ENCODE peak calls at places on chromosomes 16 and 17, in ten cellular contexts. One of them, this sample, is unnamed.

GRCh38 chr17:62601438-62601837 is 26.0 kb upstream of the MRC2 start:
- DNase-seq in fibroblast of the aortic adventitia: peak; percentile 53
- DNase-seq in foreskin fibroblast: no peak
- DNase-seq in WTC11: no peak
- DNase-seq in lower leg skin: no peak
- DNase-seq in fibroblast of mammary gland: peak; percentile 49
- DNase-seq in RPMI7951: no peak
- DNase-seq in T-helper 2 cell: no peak
- DNase-seq in left cardiac atrium: no peak
- DNase-seq in T-helper 17 cell: no peak
- DNase-seq in this sample: no peak

GRCh38 chr16:66070140-66070887 is 296.2 kb upstream of the CDH5 start:
- DNase-seq in T-helper 2 cell: no peak
- DNase-seq in fibroblast of the aortic adventitia: peak; percentile 93
- DNase-seq in lower leg skin: no peak
- DNase-seq in foreskin fibroblast: peak; percentile 23
- DNase-seq in T-helper 17 cell: no peak
- DNase-seq in left cardiac atrium: peak; percentile 66
- DNase-seq in fibroblast of mammary gland: peak; percentile 52
- DNase-seq in WTC11: no peak
- DNase-seq in RPMI7951: peak; percentile 77
- DNase-seq in this sample: no peak

GRCh38 chr17:8964801-8965393 is 610 bp downstream of the PIK3R5 start:
- DNase-seq in T-helper 17 cell: peak; percentile 23
- DNase-seq in fibroblast of mammary gland: no peak
- DNase-seq in lower leg skin: no peak
- DNase-seq in foreskin fibroblast: no peak
- DNase-seq in RPMI7951: no peak
- DNase-seq in fibroblast of the aortic adventitia: no peak
- DNase-seq in left cardiac atrium: no peak
- DNase-seq in T-helper 2 cell: peak; percentile 71
- DNase-seq in WTC11: no peak
- DNase-seq in this sample: no peak

GRCh38 chr16:12613131-12613991 is 190.3 kb downstream of the CPPED1 start:
- DNase-seq in fibroblast of the aortic adventitia: peak; percentile 2
- DNase-seq in RPMI7951: peak; percentile 76
- DNase-seq in lower leg skin: no peak
- DNase-seq in left cardiac atrium: no peak
- DNase-seq in fibroblast of mammary gland: peak; percentile 58
- DNase-seq in WTC11: no peak
- DNase-seq in T-helper 2 cell: no peak
- DNase-seq in T-helper 17 cell: no peak
- DNase-seq in foreskin fibroblast: peak; percentile 7
- DNase-seq in this sample: no peak

GRCh38 chr16:51731160-51731559 is 580.1 kb upstream of the SALL1 start:
- DNase-seq in WTC11: no peak
- DNase-seq in RPMI7951: no peak
- DNase-seq in fibroblast of mammary gland: no peak
- DNase-seq in T-helper 2 cell: no peak
- DNase-seq in fibroblast of the aortic adventitia: no peak
- DNase-seq in T-helper 17 cell: no peak
- DNase-seq in left cardiac atrium: no peak
- DNase-seq in lower leg skin: no peak
- DNase-seq in foreskin fibroblast: no peak
- DNase-seq in this sample: no peak

GRCh38 chr17:2611627-2612026 is 18.2 kb downstream of the PAFAH1B1 start:
- DNase-seq in left cardiac atrium: no peak
- DNase-seq in foreskin fibroblast: no peak
- DNase-seq in T-helper 17 cell: no peak
- DNase-seq in fibroblast of the aortic adventitia: no peak
- DNase-seq in lower leg skin: no peak
- DNase-seq in fibroblast of mammary gland: no peak
- DNase-seq in T-helper 2 cell: no peak
- DNase-seq in WTC11: no peak
- DNase-seq in RPMI7951: no peak
- DNase-seq in this sample: no peak

GRCh38 chr17:44916059-44916780 is 920 bp upstream of the GFAP start:
- DNase-seq in T-helper 17 cell: no peak
- DNase-seq in lower leg skin: no peak
- DNase-seq in WTC11: no peak
- DNase-seq in fibroblast of the aortic adventitia: peak; percentile 38
- DNase-seq in fibroblast of mammary gland: no peak
- DNase-seq in left cardiac atrium: no peak
- DNase-seq in T-helper 2 cell: no peak
- DNase-seq in foreskin fibroblast: no peak
- DNase-seq in RPMI7951: no peak
- DNase-seq in this sample: no peak

GRCh38 chr17:63960006-63960405 is 12.7 kb downstream of the SCN4A start:
- DNase-seq in T-helper 17 cell: no peak
- DNase-seq in RPMI7951: no peak
- DNase-seq in fibroblast of the aortic adventitia: no peak
- DNase-seq in lower leg skin: no peak
- DNase-seq in fibroblast of mammary gland: no peak
- DNase-seq in WTC11: no peak
- DNase-seq in left cardiac atrium: no peak
- DNase-seq in T-helper 2 cell: no peak
- DNase-seq in foreskin fibroblast: no peak
- DNase-seq in this sample: no peak

GRCh38 chr17:81025065-81025751 is 9.7 kb upstream of the BAIAP2 start:
- DNase-seq in T-helper 2 cell: no peak
- DNase-seq in WTC11: no peak
- DNase-seq in fibroblast of the aortic adventitia: peak; percentile 39
- DNase-seq in lower leg skin: no peak
- DNase-seq in foreskin fibroblast: no peak
- DNase-seq in RPMI7951: peak; percentile 26
- DNase-seq in fibroblast of mammary gland: no peak
- DNase-seq in T-helper 17 cell: no peak
- DNase-seq in left cardiac atrium: no peak
- DNase-seq in this sample: no peak

GRCh38 chr17:49514374-49514738 is 19.3 kb downstream of the NGFR start:
- DNase-seq in T-helper 2 cell: no peak
- DNase-seq in left cardiac atrium: no peak
- DNase-seq in foreskin fibroblast: no peak
- DNase-seq in fibroblast of mammary gland: peak; percentile 45
- DNase-seq in lower leg skin: no peak
- DNase-seq in T-helper 17 cell: no peak
- DNase-seq in fibroblast of the aortic adventitia: peak; percentile 45
- DNase-seq in WTC11: peak; percentile 68
- DNase-seq in RPMI7951: no peak
- DNase-seq in this sample: no peak

GRCh38 chr16:24997665-24998064 is 17.5 kb downstream of the ARHGAP17 start:
- DNase-seq in left cardiac atrium: no peak
- DNase-seq in foreskin fibroblast: no peak
- DNase-seq in fibroblast of the aortic adventitia: no peak
- DNase-seq in fibroblast of mammary gland: no peak
- DNase-seq in WTC11: no peak
- DNase-seq in T-helper 2 cell: no peak
- DNase-seq in T-helper 17 cell: no peak
- DNase-seq in lower leg skin: no peak
- DNase-seq in RPMI7951: no peak
- DNase-seq in this sample: no peak

GRCh38 chr17:1743094-1743452 is 402 bp downstream of the SERPINF2 start:
- DNase-seq in fibroblast of the aortic adventitia: no peak
- DNase-seq in T-helper 2 cell: no peak
- DNase-seq in left cardiac atrium: no peak
- DNase-seq in foreskin fibroblast: no peak
- DNase-seq in lower leg skin: no peak
- DNase-seq in T-helper 17 cell: no peak
- DNase-seq in RPMI7951: no peak
- DNase-seq in WTC11: no peak
- DNase-seq in fibroblast of mammary gland: no peak
- DNase-seq in this sample: no peak

GRCh38 chr16:49712106-49712505 is 143.8 kb downstream of the ZNF423 start:
- DNase-seq in fibroblast of the aortic adventitia: no peak
- DNase-seq in left cardiac atrium: no peak
- DNase-seq in WTC11: no peak
- DNase-seq in T-helper 2 cell: no peak
- DNase-seq in lower leg skin: no peak
- DNase-seq in foreskin fibroblast: no peak
- DNase-seq in RPMI7951: no peak
- DNase-seq in T-helper 17 cell: no peak
- DNase-seq in fibroblast of mammary gland: no peak
- DNase-seq in this sample: no peak

GRCh38 chr16:56450275-56450889 is 750 bp downstream of the NUDT21 start:
- DNase-seq in left cardiac atrium: no peak
- DNase-seq in WTC11: no peak
- DNase-seq in RPMI7951: peak; percentile 3
- DNase-seq in T-helper 2 cell: peak; percentile 43
- DNase-seq in T-helper 17 cell: no peak
- DNase-seq in foreskin fibroblast: no peak
- DNase-seq in lower leg skin: no peak
- DNase-seq in fibroblast of mammary gland: peak; percentile 15
- DNase-seq in fibroblast of the aortic adventitia: peak; percentile 15
- DNase-seq in this sample: no peak

GRCh38 chr17:13952252-13952721 is 117.0 kb upstream of the COX10 start:
- DNase-seq in lower leg skin: no peak
- DNase-seq in T-helper 17 cell: no peak
- DNase-seq in foreskin fibroblast: no peak
- DNase-seq in WTC11: no peak
- DNase-seq in fibroblast of mammary gland: peak; percentile 16
- DNase-seq in fibroblast of the aortic adventitia: no peak
- DNase-seq in RPMI7951: no peak
- DNase-seq in T-helper 2 cell: no peak
- DNase-seq in left cardiac atrium: no peak
- DNase-seq in this sample: no peak

GRCh38 chr16:86597880-86598606 is 19.7 kb downstream of the FOXL1 start:
- DNase-seq in lower leg skin: no peak
- DNase-seq in RPMI7951: peak; percentile 75
- DNase-seq in left cardiac atrium: peak; percentile 51
- DNase-seq in WTC11: no peak
- DNase-seq in fibroblast of mammary gland: no peak
- DNase-seq in fibroblast of the aortic adventitia: peak; percentile 55
- DNase-seq in T-helper 17 cell: no peak
- DNase-seq in T-helper 2 cell: no peak
- DNase-seq in foreskin fibroblast: no peak
- DNase-seq in this sample: no peak

GRCh38 chr17:27848941-27849340 is 44.2 kb downstream of the LYRM9 start:
- DNase-seq in lower leg skin: no peak
- DNase-seq in WTC11: no peak
- DNase-seq in RPMI7951: no peak
- DNase-seq in foreskin fibroblast: no peak
- DNase-seq in T-helper 2 cell: no peak
- DNase-seq in fibroblast of the aortic adventitia: no peak
- DNase-seq in fibroblast of mammary gland: no peak
- DNase-seq in left cardiac atrium: no peak
- DNase-seq in T-helper 17 cell: no peak
- DNase-seq in this sample: no peak

GRCh38 chr17:7846765-7847661 is 7.9 kb upstream of the TMEM88 start:
- DNase-seq in left cardiac atrium: peak; percentile 28
- DNase-seq in lower leg skin: peak; percentile 13
- DNase-seq in T-helper 17 cell: no peak
- DNase-seq in fibroblast of mammary gland: no peak
- DNase-seq in T-helper 2 cell: no peak
- DNase-seq in RPMI7951: no peak
- DNase-seq in fibroblast of the aortic adventitia: no peak
- DNase-seq in foreskin fibroblast: no peak
- DNase-seq in WTC11: no peak
- DNase-seq in this sample: no peak

GRCh38 chr17:46978489-46979022 is 497 bp downstream of the RPRML start:
- DNase-seq in fibroblast of the aortic adventitia: no peak
- DNase-seq in left cardiac atrium: no peak
- DNase-seq in RPMI7951: no peak
- DNase-seq in fibroblast of mammary gland: no peak
- DNase-seq in lower leg skin: no peak
- DNase-seq in WTC11: peak; percentile 35
- DNase-seq in T-helper 17 cell: no peak
- DNase-seq in T-helper 2 cell: peak; percentile 29
- DNase-seq in foreskin fibroblast: no peak
- DNase-seq in this sample: no peak

GRCh38 chr17:44200478-44201155 is 933 bp upstream of the ATXN7L3 start:
- DNase-seq in fibroblast of mammary gland: no peak
- DNase-seq in T-helper 2 cell: no peak
- DNase-seq in fibroblast of the aortic adventitia: no peak
- DNase-seq in lower leg skin: no peak
- DNase-seq in T-helper 17 cell: no peak
- DNase-seq in WTC11: no peak
- DNase-seq in RPMI7951: no peak
- DNase-seq in foreskin fibroblast: no peak
- DNase-seq in left cardiac atrium: no peak
- DNase-seq in this sample: no peak

GRCh38 chr17:78355045-78355641 is 4.7 kb downstream of the SOCS3 start:
- DNase-seq in WTC11: no peak
- DNase-seq in fibroblast of mammary gland: no peak
- DNase-seq in lower leg skin: no peak
- DNase-seq in T-helper 17 cell: peak; percentile 32
- DNase-seq in fibroblast of the aortic adventitia: no peak
- DNase-seq in T-helper 2 cell: peak; percentile 75
- DNase-seq in left cardiac atrium: no peak
- DNase-seq in RPMI7951: no peak
- DNase-seq in foreskin fibroblast: no peak
- DNase-seq in this sample: no peak

GRCh38 chr17:73770115-73770848 is 126.0 kb upstream of the SDK2 start:
- DNase-seq in fibroblast of mammary gland: peak; percentile 94
- DNase-seq in fibroblast of the aortic adventitia: peak; percentile 70
- DNase-seq in lower leg skin: peak; percentile 74
- DNase-seq in RPMI7951: peak; percentile 88
- DNase-seq in WTC11: no peak
- DNase-seq in T-helper 17 cell: no peak
- DNase-seq in T-helper 2 cell: no peak
- DNase-seq in foreskin fibroblast: peak; percentile 14
- DNase-seq in left cardiac atrium: peak; percentile 88
- DNase-seq in this sample: no peak

GRCh38 chr17:79009397-79010303 is at the start of gene CANT1:
- DNase-seq in T-helper 17 cell: peak; percentile 81
- DNase-seq in lower leg skin: no peak
- DNase-seq in WTC11: peak; percentile 77
- DNase-seq in foreskin fibroblast: peak; percentile 81
- DNase-seq in fibroblast of the aortic adventitia: peak; percentile 83
- DNase-seq in T-helper 2 cell: peak; percentile 92
- DNase-seq in left cardiac atrium: peak; percentile 90
- DNase-seq in RPMI7951: peak; percentile 79
- DNase-seq in fibroblast of mammary gland: peak; percentile 78
- DNase-seq in this sample: no peak

GRCh38 chr17:38421224-38421841 is 6.9 kb upstream of the ARHGAP23 start:
- DNase-seq in WTC11: no peak
- DNase-seq in lower leg skin: no peak
- DNase-seq in RPMI7951: peak; percentile 19
- DNase-seq in fibroblast of mammary gland: peak; percentile 22
- DNase-seq in fibroblast of the aortic adventitia: peak; percentile 87
- DNase-seq in T-helper 2 cell: no peak
- DNase-seq in T-helper 17 cell: no peak
- DNase-seq in foreskin fibroblast: peak; percentile 42
- DNase-seq in left cardiac atrium: peak; percentile 42
- DNase-seq in this sample: no peak

GRCh38 chr17:4512156-4513112 is 13.8 kb downstream of the SPNS2 start:
- DNase-seq in left cardiac atrium: no peak
- DNase-seq in WTC11: no peak
- DNase-seq in fibroblast of mammary gland: no peak
- DNase-seq in T-helper 17 cell: no peak
- DNase-seq in lower leg skin: no peak
- DNase-seq in foreskin fibroblast: no peak
- DNase-seq in fibroblast of the aortic adventitia: no peak
- DNase-seq in T-helper 2 cell: no peak
- DNase-seq in RPMI7951: no peak
- DNase-seq in this sample: no peak

GRCh38 chr16:74608944-74609343 is 2.0 kb upstream of the GLG1 start:
- DNase-seq in T-helper 17 cell: peak; percentile 71
- DNase-seq in fibroblast of the aortic adventitia: no peak
- DNase-seq in WTC11: no peak
- DNase-seq in RPMI7951: peak; percentile 76
- DNase-seq in left cardiac atrium: no peak
- DNase-seq in fibroblast of mammary gland: no peak
- DNase-seq in foreskin fibroblast: no peak
- DNase-seq in T-helper 2 cell: peak; percentile 97
- DNase-seq in lower leg skin: no peak
- DNase-seq in this sample: no peak

GRCh38 chr16:78871241-78871640 is 729.3 kb downstream of the MAF start:
- DNase-seq in foreskin fibroblast: no peak
- DNase-seq in T-helper 2 cell: no peak
- DNase-seq in RPMI7951: no peak
- DNase-seq in T-helper 17 cell: no peak
- DNase-seq in WTC11: no peak
- DNase-seq in lower leg skin: no peak
- DNase-seq in fibroblast of the aortic adventitia: no peak
- DNase-seq in fibroblast of mammary gland: no peak
- DNase-seq in left cardiac atrium: no peak
- DNase-seq in this sample: no peak

GRCh38 chr16:57959121-57959520 is 11.8 kb downstream of the CNGB1 start:
- DNase-seq in T-helper 17 cell: no peak
- DNase-seq in T-helper 2 cell: no peak
- DNase-seq in RPMI7951: no peak
- DNase-seq in WTC11: no peak
- DNase-seq in fibroblast of mammary gland: no peak
- DNase-seq in foreskin fibroblast: no peak
- DNase-seq in fibroblast of the aortic adventitia: no peak
- DNase-seq in lower leg skin: no peak
- DNase-seq in left cardiac atrium: no peak
- DNase-seq in this sample: no peak

This sample was measured in SIG-M5.